ENCODE peak calls at places on chromosomes 7 and 10, in four cellular contexts. J, C, M and W are unnamed samples.
A peak's percentile ranks its signal among the peaks of the same experiment; 100 is the strongest.

GRCh38 chr10:86968271-86968993 is at the start of gene ADIRF:
- DNase-seq in M (no peak), J (no peak), C (no peak), W (no peak)

GRCh38 chr7:123905714-123906113 is 19.3 kb upstream of the SPAM1 start:
- DNase-seq in J (no peak), M (no peak), C (no peak), W (no peak)

GRCh38 chr10:101070098-101070497 is 8.3 kb downstream of the KAZALD1 start:
- DNase-seq in J (no peak), M (no peak), C (no peak), W (no peak)

GRCh38 chr7:1210321-1210978 is 22.2 kb upstream of the UNCX start:
- DNase-seq in M (no peak), J (no peak), C (no peak), W (no peak)

GRCh38 chr10:3886666-3887251 is 101.8 kb upstream of the KLF6 start:
- DNase-seq in J (no peak), M (no peak), C (no peak), W (no peak)

GRCh38 chr7:31075006-31075405 is 22.9 kb downstream of the ADCYAP1R1 start:
- DNase-seq in J (no peak), M (no peak), C (no peak), W (no peak)

GRCh38 chr7:38541440-38541839 is 89.7 kb downstream of the AMPH start:
- DNase-seq in J (no peak), C (no peak), M (no peak), W (no peak)

GRCh38 chr7:194257-194995 is 2.1 kb downstream of the FAM20C start:
- DNase-seq in C (no peak), M (no peak), J (no peak), W (no peak)

GRCh38 chr10:86349940-86350630 is 16.5 kb downstream of the GRID1 start:
- DNase-seq in J (no peak), M (no peak), C (no peak), W (no peak)

GRCh38 chr10:90075995-90076394 is 374.6 kb downstream of the KIF20B start:
- DNase-seq in J (no peak), C (no peak), M (no peak), W (no peak)

GRCh38 chr10:122374859-122375721 is 582 bp downstream of the PLEKHA1 start:
- DNase-seq in M (peak; percentile 17), J (peak; percentile 47), C (peak; percentile 35), W (peak; percentile 74)

GRCh38 chr7:16564909-16565426 is 38.3 kb downstream of the LRRC72 start:
- DNase-seq in J (no peak), M (peak; percentile 40), C (no peak), W (no peak)

GRCh38 chr10:29631049-29631339 is 3.8 kb downstream of the SVIL start:
- DNase-seq in J (no peak), C (no peak), M (no peak), W (no peak)

GRCh38 chr7:3404490-3404889 is 103.4 kb downstream of the SDK1 start:
- DNase-seq in J (no peak), C (no peak), M (no peak), W (no peak)

GRCh38 chr10:24406809-24407483 is 198.0 kb downstream of the KIAA1217 start:
- DNase-seq in J (no peak), M (no peak), C (no peak), W (no peak)

GRCh38 chr7:138616085-138616484 is 85.1 kb downstream of the SVOPL start:
- DNase-seq in C (no peak), M (no peak), J (no peak), W (no peak)

GRCh38 chr7:148624735-148625134 is 34.2 kb downstream of the C7orf33 start:
- DNase-seq in J (no peak), C (no peak), M (no peak), W (no peak)

GRCh38 chr7:83466187-83466923 is 182.6 kb downstream of the SEMA3E start:
- DNase-seq in C (no peak), M (no peak), J (no peak), W (no peak)

GRCh38 chr10:68463365-68464093 is 8.2 kb downstream of the DNA2 start:
- DNase-seq in C (no peak), J (no peak), M (no peak), W (no peak)

GRCh38 chr10:14259696-14260595 is 70.8 kb downstream of the FRMD4A start:
- DNase-seq in C (no peak), J (no peak), M (no peak), W (no peak)

GRCh38 chr10:22042557-22043326 is 39.2 kb upstream of the DNAJC1 start:
- DNase-seq in M (peak; percentile 72), J (no peak), C (no peak), W (no peak)

GRCh38 chr10:95304976-95305375 is 14.2 kb upstream of the PDLIM1 start:
- DNase-seq in M (no peak), C (no peak), J (no peak), W (no peak)

GRCh38 chr10:28991326-28991725 is 297.5 kb upstream of the LYZL1 start:
- DNase-seq in M (no peak), C (no peak), J (no peak), W (no peak)

GRCh38 chr10:64091889-64092288 is 570.7 kb downstream of the REEP3 start:
- DNase-seq in C (no peak), J (no peak), M (peak; percentile 9), W (no peak)

GRCh38 chr7:118288098-118288497 is 63.6 kb downstream of the ANKRD7 start:
- DNase-seq in C (no peak), J (no peak), M (no peak), W (peak; percentile 76)

GRCh38 chr10:129528376-129528978 is 61.4 kb downstream of the MGMT start:
- DNase-seq in M (no peak), J (no peak), C (no peak), W (no peak)

GRCh38 chr7:4238861-4239260 is 443.2 kb upstream of the FOXK1 start:
- DNase-seq in J (no peak), M (no peak), C (no peak), W (no peak)

GRCh38 chr7:12801107-12801506 is 113.7 kb downstream of the ARL4A start:
- DNase-seq in C (no peak), J (no peak), M (no peak), W (no peak)

GRCh38 chr7:155106356-155106755 is 36.2 kb downstream of the HTR5A start:
- DNase-seq in C (no peak), M (no peak), J (no peak), W (no peak)

GRCh38 chr10:95651346-95652115 is 5.0 kb downstream of the ALDH18A1 start:
- DNase-seq in J (no peak), C (no peak), M (no peak), W (no peak)

GRCh38 chr10:27564880-27565279 is 60.8 kb downstream of the RAB18 start:
- DNase-seq in M (no peak), J (no peak), C (no peak), W (no peak)

GRCh38 chr7:55018361-55019328 is at the start of gene EGFR:
- DNase-seq in J (no peak), C (peak; percentile 65), M (peak; percentile 33), W (no peak)

GRCh38 chr7:129074994-129075393 is 20.1 kb upstream of the TNPO3 start:
- DNase-seq in C (no peak), J (no peak), M (no peak), W (no peak)

GRCh38 chr7:135773451-135773850 is 24.8 kb upstream of the FAM180A start:
- DNase-seq in C (no peak), M (no peak), J (no peak), W (no peak)